ENCODE peak calls at places on chromosomes 4 and X, in nine cellular contexts. R is heart left ventricle; W is neural crest cell; A is fibroblast of the conjunctiva; K is HS-5; D is Daoy; T is stimulated activated CD8-positive, alpha-beta memory T cell treated with anti-CD3 and anti-CD28 coated beads, Interleukin-4, amount 100 ng/mL, for 1 hour; B is NCI-H1092 treated with DMSO at 0.1 percent for 48 hours; F is activated T-helper 1 cell treated with anti-CD3 and anti-CD28 coated beads, Interleukin-2, amount 50 U/mL, for 16 hours. P is an unnamed sample.
A peak's percentile ranks its signal among the peaks of the same experiment; 100 is the strongest.

GRCh38 chr4:102627831-102628523 is 126.8 kb downstream of the NFKB1 start:
- DNase-seq in R (no peak), W (no peak), A (peak; percentile 12), K (no peak), D (peak; percentile 76), T (no peak), B (no peak), F (no peak), P (no peak)

GRCh38 chr4:87677731-87678130 is 27.7 kb downstream of the DMP1 start:
- DNase-seq in R (peak; percentile 37), W (no peak), A (no peak), K (no peak), D (no peak), T (no peak), B (no peak), F (no peak), P (no peak)

GRCh38 chrX:103063918-103064434 is at the start of gene BEX1:
- DNase-seq in R (peak; percentile 28), W (peak; percentile 39), A (no peak), K (no peak), D (peak; percentile 55), T (no peak), B (peak; percentile 94), F (no peak), P (no peak)

GRCh38 chr4:123102897-123103489 is 180.6 kb upstream of the NUDT6 start:
- DNase-seq in R (no peak), W (no peak), A (peak; percentile 46), K (no peak), D (no peak), T (no peak), B (peak; percentile 52), F (no peak), P (no peak)

GRCh38 chr4:145544998-145545397 is 63.3 kb downstream of the SMAD1 start:
- DNase-seq in R (no peak), W (no peak), A (no peak), K (no peak), D (no peak), T (no peak), B (no peak), F (no peak), P (no peak)

GRCh38 chr4:72451349-72451748 is 117.7 kb downstream of the ADAMTS3 start:
- DNase-seq in R (peak; percentile 21), W (no peak), A (no peak), K (no peak), D (no peak), T (no peak), B (no peak), F (no peak), P (no peak)

GRCh38 chr4:77671051-77671450 is 65.4 kb downstream of the CXCL13 start:
- DNase-seq in R (no peak), W (no peak), A (no peak), K (no peak), D (no peak), T (no peak), B (no peak), F (no peak), P (no peak)

GRCh38 chr4:140186651-140187315 is 32.8 kb upstream of the MAML3 start:
- DNase-seq in R (no peak), W (no peak), A (no peak), K (peak; percentile 24), D (peak; percentile 45), T (no peak), B (no peak), F (no peak), P (no peak)

GRCh38 chrX:149937881-149938426 is 337 bp downstream of the EOLA2 start:
- DNase-seq in R (no peak), W (no peak), A (no peak), K (no peak), D (no peak), T (no peak), B (no peak), F (no peak), P (no peak)

GRCh38 chr4:88729146-88729755 is 31.6 kb upstream of the NAP1L5 start:
- DNase-seq in R (no peak), W (no peak), A (no peak), K (no peak), D (no peak), T (no peak), B (no peak), F (no peak), P (no peak)

GRCh38 chr4:1597021-1597931 is 86.8 kb downstream of the FAM53A start:
- DNase-seq in R (no peak), W (no peak), A (no peak), K (no peak), D (no peak), T (no peak), B (no peak), F (no peak), P (no peak)

GRCh38 chr4:125266901-125267601 is 47.7 kb upstream of the FAT4 start:
- DNase-seq in R (no peak), W (no peak), A (peak; percentile 33), K (peak; percentile 61), D (no peak), T (no peak), B (no peak), F (no peak), P (no peak)

GRCh38 chr4:80592950-80593349 is 257.4 kb downstream of the CFAP299 start:
- DNase-seq in R (no peak), W (no peak), A (no peak), K (no peak), D (no peak), T (no peak), B (no peak), F (no peak), P (no peak)

GRCh38 chr4:23981328-23981727 is 91.5 kb upstream of the PPARGC1A start:
- DNase-seq in R (no peak), W (no peak), A (no peak), K (no peak), D (peak; percentile 36), T (no peak), B (no peak), F (no peak), P (no peak)

GRCh38 chrX:131237363-131237762 is 51.7 kb downstream of the IGSF1 start:
- DNase-seq in R (no peak), W (no peak), A (no peak), K (no peak), D (no peak), T (no peak), B (no peak), F (no peak), P (no peak)

GRCh38 chrX:154013614-154014360 is 5.9 kb downstream of the IRAK1 start:
- DNase-seq in R (no peak), W (peak; percentile 47), A (no peak), K (no peak), D (peak; percentile 24), T (peak; percentile 25), B (peak; percentile 31), F (no peak), P (peak; percentile 42)

GRCh38 chr4:175790067-175790466 is 22.0 kb downstream of the GPM6A start:
- DNase-seq in R (no peak), W (no peak), A (no peak), K (no peak), D (no peak), T (no peak), B (no peak), F (no peak), P (no peak)

GRCh38 chr4:5198586-5198985 is 147.3 kb downstream of the STK32B start:
- DNase-seq in R (no peak), W (no peak), A (no peak), K (no peak), D (no peak), T (no peak), B (peak; percentile 74), F (no peak), P (no peak)

GRCh38 chrX:30735839-30736238 is 82.6 kb downstream of the GK start:
- DNase-seq in R (peak; percentile 22), W (peak; percentile 75), A (peak; percentile 33), K (peak; percentile 13), D (peak; percentile 46), T (peak; percentile 35), B (peak; percentile 49), F (peak; percentile 40), P (peak; percentile 43)

GRCh38 chr4:110119347-110119746 is 79.1 kb downstream of the ELOVL6 start:
- DNase-seq in R (no peak), W (no peak), A (no peak), K (no peak), D (no peak), T (no peak), B (no peak), F (no peak), P (no peak)

GRCh38 chr4:27001398-27002164 is 140.9 kb downstream of the STIM2 start:
- DNase-seq in R (no peak), W (no peak), A (no peak), K (no peak), D (no peak), T (no peak), B (no peak), F (no peak), P (no peak)

GRCh38 chr4:110009526-110009925 is 96.8 kb downstream of the EGF start:
- DNase-seq in R (no peak), W (no peak), A (no peak), K (no peak), D (no peak), T (no peak), B (no peak), F (no peak), P (no peak)

GRCh38 chr4:56731857-56732256 is 50.8 kb upstream of the HOPX start:
- DNase-seq in R (peak; percentile 19), W (no peak), A (no peak), K (no peak), D (no peak), T (no peak), B (no peak), F (no peak), P (peak; percentile 62)

P was measured in GDM1.